ENCODE peak calls at places on chromosomes 11 and 22, in seven cellular contexts. W is tibial nerve, B is HCT116, Z is adrenal gland, C is Peyer's patch, R is heart left ventricle, S is prostate gland. U is an unnamed sample.

GRCh38 chr11:92098172-92098571 is 126.4 kb upstream of the FAT3 start:
- DNase-seq in Z (no peak), C (no peak), B (no peak), S (no peak), W (no peak), R (no peak), U (no peak)

GRCh38 chr11:113534625-113535024 is 59.4 kb upstream of the DRD2 start:
- DNase-seq in C (no peak), Z (no peak), R (no peak), B (no peak), S (no peak), W (no peak), U (no peak)

GRCh38 chr11:22666700-22667439 is 459 bp downstream of the GAS2 start:
- DNase-seq in R (peak; percentile 79), B (no peak), C (peak; percentile 58), S (peak; percentile 33), Z (peak; percentile 24), W (no peak), U (peak; percentile 7)

GRCh38 chr22:42314709-42315391 is 44.4 kb upstream of the TCF20 start:
- DNase-seq in C (no peak), R (no peak), B (no peak), S (no peak), Z (no peak), W (no peak), U (no peak)

GRCh38 chr11:123351375-123351774 is 78.7 kb upstream of the GRAMD1B start:
- DNase-seq in B (no peak), S (no peak), W (no peak), C (no peak), Z (peak; percentile 35), R (no peak), U (no peak)

GRCh38 chr11:114556135-114556534 is 3.5 kb downstream of the NXPE1 start:
- DNase-seq in Z (no peak), S (no peak), R (no peak), C (no peak), W (no peak), B (no peak), U (no peak)

GRCh38 chr11:75813622-75814039 is 1.4 kb upstream of the UVRAG start:
- DNase-seq in C (no peak), R (no peak), W (no peak), Z (no peak), B (no peak), S (no peak), U (no peak)

GRCh38 chr11:64539711-64540420 is 51.2 kb upstream of the SLC22A12 start:
- DNase-seq in C (no peak), Z (no peak), B (no peak), S (no peak), R (no peak), W (no peak), U (no peak)

GRCh38 chr11:132028380-132029240 is 658.2 kb downstream of the NTM start:
- DNase-seq in C (no peak), B (no peak), R (no peak), Z (peak; percentile 66), S (no peak), W (no peak), U (no peak)

GRCh38 chr11:117010808-117011540 is 87.3 kb downstream of the SIK3 start:
- DNase-seq in W (no peak), Z (no peak), B (no peak), C (no peak), S (no peak), R (no peak), U (no peak)

GRCh38 chr11:57340228-57340627 is 2.1 kb downstream of the P2RX3 start:
- DNase-seq in R (no peak), Z (no peak), W (no peak), B (no peak), C (peak; percentile 48), S (no peak), U (no peak)

GRCh38 chr22:41052661-41053490 is 39.5 kb upstream of the EP300 start:
- DNase-seq in S (no peak), W (no peak), C (no peak), B (no peak), Z (no peak), R (no peak), U (no peak)

GRCh38 chr11:926341-926916 is 759 bp downstream of the AP2A2 start:
- DNase-seq in Z (peak; percentile 65), R (peak; percentile 70), W (no peak), S (peak; percentile 33), B (peak; percentile 10), C (peak; percentile 56), U (no peak)

GRCh38 chr11:925158-925495 is 543 bp upstream of the AP2A2 start:
- DNase-seq in R (peak; percentile 69), Z (no peak), W (no peak), S (no peak), C (no peak), B (no peak), U (no peak)

GRCh38 chr11:924406-925157 is 1.1 kb upstream of the AP2A2 start:
- DNase-seq in C (no peak), Z (no peak), W (no peak), S (no peak), B (no peak), R (peak; percentile 66), U (no peak)

GRCh38 chr11:923691-924405 is 1.8 kb upstream of the AP2A2 start:
- DNase-seq in B (no peak), W (no peak), R (peak; percentile 55), S (no peak), Z (no peak), C (no peak), U (no peak)

DNA sequence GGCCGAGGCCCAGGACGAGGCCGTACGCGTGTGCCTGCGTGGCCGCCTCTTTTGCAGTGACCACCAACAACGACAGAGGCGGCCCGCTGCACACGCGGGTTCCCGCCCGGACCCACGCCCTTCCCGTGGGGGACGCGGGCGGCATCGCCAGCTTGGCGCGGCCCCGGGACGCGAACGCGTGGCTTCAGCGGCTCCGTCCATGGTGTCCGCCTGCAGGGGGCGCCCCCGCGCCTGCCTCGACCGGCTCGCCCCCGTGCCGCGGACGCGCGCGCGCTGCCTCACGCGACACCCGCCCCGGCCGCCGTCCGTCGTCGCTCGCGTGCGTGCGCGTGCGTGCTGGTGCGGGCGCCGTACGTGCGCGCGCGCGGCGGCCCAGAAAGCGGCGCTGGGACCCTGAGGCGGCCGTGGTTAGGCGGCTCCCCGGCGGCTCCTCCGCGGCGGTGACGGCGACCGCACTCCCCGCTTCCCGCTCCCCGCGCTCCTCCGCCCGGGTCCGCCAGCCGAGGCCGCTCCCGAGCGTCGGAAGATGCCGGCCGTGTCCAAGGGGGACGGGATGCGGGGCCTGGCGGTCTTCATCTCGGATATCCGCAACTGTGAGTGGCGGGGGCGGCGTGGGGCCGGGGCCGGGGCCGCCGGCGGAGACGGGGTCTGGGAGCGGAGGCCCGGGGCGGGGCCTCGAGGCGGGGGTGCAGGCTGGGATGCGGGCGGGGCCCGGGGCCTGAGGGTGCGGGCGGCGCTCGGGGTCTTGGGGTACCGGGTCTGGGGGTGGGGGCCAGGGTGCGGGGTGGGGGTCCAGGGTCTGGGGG is at the start of gene AP2A2:
- DNase-seq in B (peak; percentile 62), W (peak; percentile 81), Z (peak; percentile 88), S (peak; percentile 82), R (peak; percentile 96), C (peak; percentile 92), U (peak; percentile 82)
- TF ChIP-seq CTCF in B (no peak), W (peak; percentile 95), Z (peak; percentile 96), S (peak; percentile 91), R (peak; percentile 71), C (peak; percentile 99), U (peak; percentile 96)

DNA sequence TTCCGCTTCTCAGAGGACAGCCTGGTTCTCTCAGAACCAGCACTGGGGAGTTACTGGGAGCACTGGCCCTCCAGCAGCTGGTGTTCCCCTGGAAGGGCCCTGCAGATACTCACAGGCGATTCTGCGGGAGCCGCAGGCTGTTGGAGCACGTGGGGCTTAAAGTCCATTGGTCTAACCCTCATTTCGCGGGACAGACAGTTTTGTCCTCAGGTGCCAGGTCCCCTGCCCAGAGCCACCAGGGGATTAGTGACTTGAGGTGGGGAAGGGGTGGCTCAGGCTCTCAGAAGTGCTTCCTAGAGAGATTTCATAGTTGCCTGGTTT is 53.9 kb downstream of the CACNA1I start:
- DNase-seq in C (no peak), S (no peak), B (no peak), Z (no peak), W (no peak), R (no peak), U (no peak)
- H3K4me1 ChIP-seq in C (no peaks in the 10 kb centered on the region), S (no peaks in the 10 kb centered on the region), B (no peaks in the 10 kb centered on the region), Z (no peaks in the 10 kb centered on the region), W (no peaks in the 10 kb centered on the region), R (no peaks in the 10 kb centered on the region), U (no peaks in the 10 kb centered on the region)

GRCh38 chr11:66626382-66626781 is 10.0 kb downstream of the RBM14 start:
- DNase-seq in C (no peak), W (no peak), S (no peak), R (no peak), B (no peak), Z (no peak), U (no peak)

GRCh38 chr11:66624450-66624849 is 8.0 kb downstream of the RBM14 start:
- DNase-seq in R (no peak), Z (no peak), W (no peak), C (no peak), B (no peak), S (no peak), U (no peak)

GRCh38 chr11:66626926-66627325 is 10.5 kb downstream of the RBM14 start:
- DNase-seq in R (no peak), W (no peak), S (no peak), Z (no peak), C (no peak), B (no peak), U (no peak)

GRCh38 chr11:66625752-66626149 is 9.3 kb downstream of the RBM14 start:
- DNase-seq in B (no peak), Z (no peak), C (no peak), S (no peak), R (no peak), W (no peak), U (no peak)

DNA sequence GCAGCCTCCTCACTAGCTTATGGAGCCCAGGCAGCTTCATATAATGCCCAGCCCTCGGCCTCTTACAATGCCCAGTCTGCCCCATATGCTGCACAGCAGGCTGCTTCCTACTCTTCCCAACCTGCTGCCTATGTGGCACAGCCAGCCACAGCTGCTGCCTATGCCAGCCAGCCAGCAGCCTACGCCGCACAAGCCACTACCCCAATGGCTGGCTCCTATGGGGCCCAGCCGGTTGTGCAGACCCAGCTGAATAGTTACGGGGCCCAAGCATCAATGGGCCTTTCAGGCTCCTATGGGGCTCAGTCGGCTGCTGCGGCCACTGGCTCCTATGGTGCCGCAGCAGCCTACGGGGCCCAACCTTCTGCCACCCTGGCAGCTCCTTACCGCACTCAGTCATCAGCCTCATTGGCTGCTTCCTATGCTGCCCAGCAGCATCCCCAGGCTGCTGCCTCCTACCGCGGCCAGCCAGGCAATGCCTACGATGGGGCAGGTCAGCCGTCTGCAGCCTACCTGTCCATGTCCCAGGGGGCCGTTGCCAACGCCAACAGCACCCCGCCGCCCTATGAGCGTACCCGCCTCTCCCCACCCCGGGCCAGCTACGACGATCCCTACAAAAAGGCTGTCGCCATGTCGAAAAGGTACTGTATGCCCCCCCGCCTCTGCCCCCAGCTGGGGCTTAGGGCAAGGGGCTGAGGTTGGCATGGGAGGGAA is 8.8 kb downstream of the RBM14 start:
- DNase-seq in B (no peak), Z (no peak), C (no peak), R (no peak), W (no peak), S (no peak), U (no peak)
- TF ChIP-seq POLR2A in B (no peak), Z (no peak), C (no peak), R (no peak), W (no peak), S (no peak), U (no peak)

DNA sequence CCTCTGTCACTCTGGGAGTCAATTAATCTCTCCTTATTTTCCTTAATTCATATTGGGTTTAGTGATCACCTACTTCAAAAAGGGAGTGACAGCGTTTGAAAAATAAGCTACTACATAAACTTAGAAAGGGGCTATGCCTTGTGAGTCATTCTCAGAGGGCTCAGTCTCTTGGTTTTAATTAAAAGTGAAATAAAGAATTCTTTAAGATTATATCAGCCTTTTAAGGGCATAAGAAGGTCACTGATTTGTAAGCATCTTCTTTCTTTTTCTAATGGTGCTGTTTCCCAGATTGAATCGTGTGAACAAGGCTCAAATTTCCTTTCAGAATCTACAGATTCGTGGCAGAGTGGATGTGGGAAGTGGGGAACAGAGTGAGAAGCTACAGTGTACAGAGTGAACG is 636.2 kb upstream of the CCDC90B start:
- DNase-seq in W (no peak), C (no peak), R (no peak), Z (no peak), B (no peak), S (no peak), U (no peak)
- TF ChIP-seq CTCF in W (no peak), C (no peak), R (no peak), Z (no peak), B (no peak), S (no peak), U (no peak)